ENCODE peak calls at places on chromosomes 2 and 18, in four cellular contexts. One of them, this sample, is unnamed.

GRCh38 chr2:218289639-218290315 is 2.5 kb downstream of the TMBIM1 start:
- DNase-seq in fibroblast of lung: peak
- DNase-seq in fibroblast of mammary gland: peak
- DNase-seq in ascending aorta: no peak
- DNase-seq in this sample: no peak

GRCh38 chr2:68043719-68044498 is 18.9 kb downstream of the C1D start:
- DNase-seq in fibroblast of mammary gland: peak
- DNase-seq in fibroblast of lung: peak
- DNase-seq in ascending aorta: no peak
- DNase-seq in this sample: no peak

GRCh38 chr2:109321570-109321969 is 192.6 kb downstream of the SH3RF3 start:
- DNase-seq in ascending aorta: no peak
- DNase-seq in fibroblast of lung: peak
- DNase-seq in fibroblast of mammary gland: peak
- DNase-seq in this sample: no peak

GRCh38 chr2:109324859-109325258 is 195.9 kb downstream of the SH3RF3 start:
- DNase-seq in fibroblast of mammary gland: peak
- DNase-seq in fibroblast of lung: peak
- DNase-seq in ascending aorta: no peak
- DNase-seq in this sample: no peak

GRCh38 chr2:144354953-144355352 is 165.0 kb downstream of the ZEB2 start:
- DNase-seq in fibroblast of mammary gland: peak
- DNase-seq in fibroblast of lung: peak
- DNase-seq in ascending aorta: no peak
- DNase-seq in this sample: no peak

GRCh38 chr18:28114472-28114871 is 62.5 kb downstream of the CDH2 start:
- DNase-seq in ascending aorta: no peak
- DNase-seq in fibroblast of lung: peak
- DNase-seq in fibroblast of mammary gland: peak
- DNase-seq in this sample: no peak

GRCh38 chr18:78875268-78875997 is 104.2 kb upstream of the SALL3 start:
- DNase-seq in fibroblast of mammary gland: peak
- DNase-seq in ascending aorta: no peak
- DNase-seq in fibroblast of lung: no peak
- DNase-seq in this sample: no peak

GRCh38 chr2:237726401-237726830 is 72.2 kb upstream of the RBM44 start:
- DNase-seq in fibroblast of lung: peak
- DNase-seq in ascending aorta: no peak
- DNase-seq in fibroblast of mammary gland: peak
- DNase-seq in this sample: peak

GRCh38 chr2:223722226-223722625 is 115.2 kb downstream of the AP1S3 start:
- DNase-seq in fibroblast of lung: no peak
- DNase-seq in ascending aorta: no peak
- DNase-seq in fibroblast of mammary gland: no peak
- DNase-seq in this sample: no peak

GRCh38 chr2:88857951-88858406 is 166.5 kb downstream of the RPIA start:
- DNase-seq in fibroblast of mammary gland: peak
- DNase-seq in ascending aorta: no peak
- DNase-seq in fibroblast of lung: peak
- DNase-seq in this sample: no peak

GRCh38 chr2:241150660-241151530 is 628 bp downstream of the PPP1R7 start:
- DNase-seq in fibroblast of mammary gland: peak
- DNase-seq in ascending aorta: no peak
- DNase-seq in fibroblast of lung: peak
- DNase-seq in this sample: no peak

GRCh38 chr18:11999431-11999830 is 18.1 kb downstream of the IMPA2 start:
- DNase-seq in fibroblast of mammary gland: no peak
- DNase-seq in fibroblast of lung: no peak
- DNase-seq in ascending aorta: no peak
- DNase-seq in this sample: no peak

GRCh38 chr2:113277474-113278072 is 1.1 kb downstream of the PAX8 start:
- DNase-seq in fibroblast of lung: no peak
- DNase-seq in ascending aorta: no peak
- DNase-seq in fibroblast of mammary gland: no peak
- DNase-seq in this sample: no peak

GRCh38 chr2:201831469-201831868 is 25.1 kb downstream of the CDK15 start:
- DNase-seq in fibroblast of lung: no peak
- DNase-seq in ascending aorta: no peak
- DNase-seq in fibroblast of mammary gland: peak
- DNase-seq in this sample: no peak

GRCh38 chr18:70659026-70659726 is 370.3 kb downstream of the SOCS6 start:
- DNase-seq in fibroblast of lung: no peak
- DNase-seq in fibroblast of mammary gland: peak
- DNase-seq in ascending aorta: no peak
- DNase-seq in this sample: no peak

GRCh38 chr2:130736487-130736886 is 7.6 kb downstream of the GPR148 start:
- DNase-seq in fibroblast of mammary gland: no peak
- DNase-seq in fibroblast of lung: no peak
- DNase-seq in ascending aorta: no peak
- DNase-seq in this sample: no peak

GRCh38 chr2:223494987-223495386 is 107.2 kb downstream of the SCG2 start:
- DNase-seq in ascending aorta: no peak
- DNase-seq in fibroblast of lung: no peak
- DNase-seq in fibroblast of mammary gland: peak
- DNase-seq in this sample: no peak

GRCh38 chr2:105781274-105781673 is 36.6 kb downstream of the NCK2 start:
- DNase-seq in fibroblast of lung: peak
- DNase-seq in ascending aorta: no peak
- DNase-seq in fibroblast of mammary gland: peak
- DNase-seq in this sample: no peak

GRCh38 chr2:132815522-132815921 is 145.5 kb upstream of the LYPD1 start:
- DNase-seq in ascending aorta: no peak
- DNase-seq in fibroblast of mammary gland: peak
- DNase-seq in fibroblast of lung: peak
- DNase-seq in this sample: no peak

GRCh38 chr18:9437672-9438071 is 37.6 kb upstream of the RALBP1 start:
- DNase-seq in fibroblast of lung: no peak
- DNase-seq in ascending aorta: no peak
- DNase-seq in fibroblast of mammary gland: no peak
- DNase-seq in this sample: no peak

GRCh38 chr2:70344195-70344594 is 42.3 kb upstream of the FAM136A start:
- DNase-seq in fibroblast of mammary gland: peak
- DNase-seq in ascending aorta: no peak
- DNase-seq in fibroblast of lung: no peak
- DNase-seq in this sample: no peak

GRCh38 chr2:55917117-55917516 is 6.5 kb downstream of the EFEMP1 start:
- DNase-seq in fibroblast of mammary gland: no peak
- DNase-seq in fibroblast of lung: no peak
- DNase-seq in ascending aorta: no peak
- DNase-seq in this sample: no peak

GRCh38 chr18:26252411-26252810 is 26.2 kb downstream of the TAF4B start:
- DNase-seq in fibroblast of mammary gland: no peak
- DNase-seq in fibroblast of lung: no peak
- DNase-seq in ascending aorta: no peak
- DNase-seq in this sample: no peak

GRCh38 chr2:217023611-217024010 is 163.7 kb upstream of the TNP1 start:
- DNase-seq in fibroblast of mammary gland: no peak
- DNase-seq in fibroblast of lung: no peak
- DNase-seq in ascending aorta: no peak
- DNase-seq in this sample: no peak

GRCh38 chr2:102048465-102048864 is 56.7 kb downstream of the IL1R2 start:
- DNase-seq in fibroblast of mammary gland: peak
- DNase-seq in ascending aorta: no peak
- DNase-seq in fibroblast of lung: peak
- DNase-seq in this sample: no peak

GRCh38 chr18:36809590-36810381 is 19.0 kb downstream of the TPGS2 start:
- DNase-seq in ascending aorta: no peak
- DNase-seq in fibroblast of mammary gland: peak
- DNase-seq in fibroblast of lung: peak
- DNase-seq in this sample: peak

GRCh38 chr2:102848366-102848839 is 86.6 kb downstream of the TMEM182 start:
- DNase-seq in ascending aorta: no peak
- DNase-seq in fibroblast of mammary gland: peak
- DNase-seq in fibroblast of lung: peak
- DNase-seq in this sample: no peak

DNA sequence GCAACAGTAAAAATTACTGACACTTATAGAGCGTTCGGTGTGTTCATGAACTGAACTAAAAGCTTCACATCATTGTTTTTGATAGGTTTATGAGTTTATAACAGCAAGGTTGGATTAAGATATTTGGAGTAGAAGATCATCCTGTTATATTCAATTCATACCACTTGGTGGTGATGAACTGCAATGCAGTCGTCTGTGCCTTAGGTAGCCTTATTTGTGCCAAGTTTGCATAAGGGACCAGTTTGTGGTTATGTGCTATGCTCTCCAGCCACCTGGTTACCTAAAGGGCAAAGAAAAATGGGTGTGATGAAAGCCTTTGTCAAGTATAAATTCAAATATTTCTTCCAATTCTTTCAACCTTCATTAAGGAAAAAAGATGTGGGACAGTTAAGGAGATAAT is 150.9 kb upstream of the KCNH7 start:
- DNase-seq in fibroblast of lung: no peak
- DNase-seq in fibroblast of mammary gland: no peak
- DNase-seq in ascending aorta: no peak
- DNase-seq in this sample: peak
- TF ChIP-seq CTCF in fibroblast of lung: no peak
- TF ChIP-seq CTCF in fibroblast of mammary gland: no peak
- TF ChIP-seq CTCF in ascending aorta: no peak
- TF ChIP-seq CTCF in this sample: peak

GRCh38 chr2:753123-753522 is 75.9 kb upstream of the TMEM18 start:
- DNase-seq in ascending aorta: no peak
- DNase-seq in fibroblast of mammary gland: no peak
- DNase-seq in fibroblast of lung: no peak
- DNase-seq in this sample: no peak
- H3K4me3 ChIP-seq in ascending aorta: no peak
- H3K4me3 ChIP-seq in fibroblast of mammary gland: no peak
- H3K4me3 ChIP-seq in fibroblast of lung: no peak
- H3K4me3 ChIP-seq in this sample: no peak

GRCh38 chr2:116820986-116821385 is 993.5 kb upstream of the DDX18 start:
- DNase-seq in fibroblast of mammary gland: no peak
- DNase-seq in ascending aorta: no peak
- DNase-seq in fibroblast of lung: no peak
- DNase-seq in this sample: no peak

DNA sequence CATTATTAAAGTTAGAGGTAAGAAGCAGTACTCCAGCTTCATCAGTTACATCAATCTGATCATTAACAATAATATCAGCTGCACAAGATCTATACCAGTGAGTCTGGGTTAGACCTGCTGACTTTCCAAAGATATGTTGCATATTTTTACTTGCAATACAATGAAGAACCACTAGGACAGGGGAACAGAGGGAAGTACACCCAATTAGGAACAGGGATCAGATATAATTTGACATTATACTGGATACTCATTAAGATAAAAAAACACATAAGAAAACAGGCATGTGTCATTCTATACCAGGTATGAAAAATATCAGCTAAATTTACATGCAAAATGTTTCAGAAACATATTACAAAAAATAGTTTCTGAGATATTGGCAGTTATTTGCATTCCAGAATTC is 995.1 kb upstream of the DDX18 start:
- DNase-seq in ascending aorta: no peak
- DNase-seq in fibroblast of lung: no peak
- DNase-seq in fibroblast of mammary gland: no peak
- DNase-seq in this sample: no peak
- TF ChIP-seq CTCF in ascending aorta: no peak
- TF ChIP-seq CTCF in fibroblast of lung: peak
- TF ChIP-seq CTCF in fibroblast of mammary gland: no peak
- TF ChIP-seq CTCF in this sample: peak

GRCh38 chr18:45838302-45839070 is 13.0 kb downstream of the SIGLEC15 start:
- DNase-seq in fibroblast of mammary gland: no peak
- DNase-seq in ascending aorta: no peak
- DNase-seq in fibroblast of lung: no peak
- DNase-seq in this sample: no peak

GRCh38 chr18:45835057-45835634 is 9.7 kb downstream of the SIGLEC15 start:
- DNase-seq in fibroblast of lung: no peak
- DNase-seq in ascending aorta: no peak
- DNase-seq in fibroblast of mammary gland: no peak
- DNase-seq in this sample: no peak

GRCh38 chr18:45834303-45834702 is 8.8 kb downstream of the SIGLEC15 start:
- DNase-seq in fibroblast of lung: no peak
- DNase-seq in fibroblast of mammary gland: no peak
- DNase-seq in ascending aorta: no peak
- DNase-seq in this sample: no peak

GRCh38 chr18:45837283-45838070 is 12.0 kb downstream of the SIGLEC15 start:
- DNase-seq in fibroblast of lung: peak
- DNase-seq in fibroblast of mammary gland: peak
- DNase-seq in ascending aorta: no peak
- DNase-seq in this sample: no peak

DNA sequence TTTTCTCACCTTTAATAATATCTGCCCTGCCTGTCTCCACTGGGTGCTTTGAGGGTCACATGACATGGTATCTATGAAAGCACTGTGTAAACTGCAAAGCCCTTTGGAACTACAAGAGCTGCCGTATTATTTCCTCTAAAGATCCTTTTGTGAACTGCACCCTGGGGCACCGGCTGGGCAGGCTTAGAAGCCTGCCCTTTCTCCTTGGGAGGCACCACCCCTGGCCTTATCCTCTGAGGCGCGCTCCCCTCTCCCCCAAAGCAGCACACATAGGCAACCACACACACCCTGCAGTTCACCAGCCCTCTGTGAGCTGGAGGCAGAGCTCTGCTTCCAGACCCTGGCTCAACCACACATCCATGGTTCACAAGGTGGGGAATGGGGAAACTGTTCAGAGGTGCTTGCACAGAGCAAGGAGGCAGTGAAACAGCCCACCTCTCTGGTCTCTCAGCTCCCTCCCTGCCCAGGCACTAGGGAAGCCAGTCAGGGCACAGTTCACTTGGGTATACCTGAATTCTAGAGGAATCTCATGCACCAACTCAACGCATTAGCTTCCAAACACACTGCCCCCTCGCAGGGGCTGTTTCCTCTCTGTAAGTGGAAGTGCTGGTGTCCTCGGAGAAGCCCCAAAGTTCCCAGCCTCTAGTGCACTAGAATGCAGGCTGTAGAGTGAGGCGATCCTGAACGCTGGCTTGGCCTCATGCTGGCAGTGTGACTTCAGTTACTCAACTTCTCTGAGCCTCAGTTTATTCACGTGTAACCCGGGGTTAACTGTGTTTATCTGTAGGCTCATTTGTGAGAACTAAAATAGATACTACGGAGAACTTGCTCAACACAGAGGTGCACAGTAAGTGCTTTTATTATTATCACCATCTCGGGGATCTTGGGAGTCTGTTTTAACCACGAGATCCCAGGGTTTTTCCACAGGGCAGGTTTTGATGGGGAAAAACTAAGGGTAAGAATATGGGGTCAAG is 11.1 kb downstream of the SIGLEC15 start:
- DNase-seq in ascending aorta: no peak
- DNase-seq in fibroblast of mammary gland: no peak
- DNase-seq in fibroblast of lung: no peak
- DNase-seq in this sample: no peak
- H3K4me3 ChIP-seq in ascending aorta: no peak
- H3K4me3 ChIP-seq in fibroblast of mammary gland: no peak
- H3K4me3 ChIP-seq in fibroblast of lung: no peak
- H3K4me3 ChIP-seq in this sample: no peak

GRCh38 chr18:45498270-45498625 is 117.0 kb upstream of the SLC14A2 start:
- DNase-seq in fibroblast of lung: no peak
- DNase-seq in ascending aorta: no peak
- DNase-seq in fibroblast of mammary gland: no peak
- DNase-seq in this sample: no peak

GRCh38 chr18:45496746-45497145 is 118.5 kb upstream of the SLC14A2 start:
- DNase-seq in fibroblast of mammary gland: no peak
- DNase-seq in fibroblast of lung: no peak
- DNase-seq in ascending aorta: no peak
- DNase-seq in this sample: no peak

GRCh38 chr18:45497595-45498269 is 117.5 kb upstream of the SLC14A2 start:
- DNase-seq in ascending aorta: no peak
- DNase-seq in fibroblast of mammary gland: no peak
- DNase-seq in fibroblast of lung: no peak
- DNase-seq in this sample: no peak

GRCh38 chr18:45493830-45494229 is 121.4 kb upstream of the SLC14A2 start:
- DNase-seq in fibroblast of mammary gland: no peak
- DNase-seq in ascending aorta: no peak
- DNase-seq in fibroblast of lung: no peak
- DNase-seq in this sample: no peak
- TF ChIP-seq CTCF in fibroblast of mammary gland: no peak
- TF ChIP-seq CTCF in ascending aorta: no peak
- TF ChIP-seq CTCF in fibroblast of lung: no peak
- TF ChIP-seq CTCF in this sample: no peak

This sample was measured in LNCaP clone FGC.